ENCODE peak calls at places on chromosomes 13 and 19, in seven cellular contexts. P is EL; C is activated naive CD8-positive, alpha-beta T cell treated with anti-CD3 and anti-CD28 coated beads for 36 hours; E is H54; J is T-helper 2 cell; Q is stimulated activated CD4-positive, alpha-beta T cell treated with anti-CD3 and anti-CD28 coated beads, Interleukin-1b, Interleukin-23, amount 100 ng/mL, for 24 hours; D is heart right ventricle. A is an unnamed sample.

GRCh38 chr19:14113762-14114414 is 3.7 kb downstream of the PRKACA start:
- DNase-seq in P (no peak), C (peak; percentile 57), E (no peak), J (peak; percentile 56), Q (no peak), D (peak; percentile 54), A (peak; percentile 49)

GRCh38 chr19:4043966-4044365 is 22.7 kb downstream of the ZBTB7A start:
- DNase-seq in P (no peak), C (no peak), E (no peak), J (no peak), Q (no peak), D (no peak), A (no peak)

GRCh38 chr13:42525035-42525504 is 48.9 kb upstream of the TNFSF11 start:
- DNase-seq in P (peak; percentile 40), C (no peak), E (no peak), J (no peak), Q (no peak), D (no peak), A (no peak)

GRCh38 chr19:57558525-57558924 is 1.1 kb downstream of the ZNF550 start:
- DNase-seq in P (peak; percentile 31), C (no peak), E (no peak), J (no peak), Q (no peak), D (no peak), A (no peak)

GRCh38 chr13:43196750-43197149 is 173.4 kb downstream of the DNAJC15 start:
- DNase-seq in P (no peak), C (no peak), E (no peak), J (no peak), Q (no peak), D (no peak), A (no peak)

GRCh38 chr19:30215248-30215647 is 156.9 kb upstream of the ZNF536 start:
- DNase-seq in P (no peak), C (no peak), E (no peak), J (no peak), Q (no peak), D (no peak), A (no peak)

GRCh38 chr19:7260161-7260560 is 34.1 kb downstream of the INSR start:
- DNase-seq in P (no peak), C (no peak), E (no peak), J (no peak), Q (no peak), D (no peak), A (no peak)

GRCh38 chr19:50332264-50333038 is 3.3 kb upstream of the KCNC3 start:
- DNase-seq in P (no peak), C (no peak), E (no peak), J (no peak), Q (no peak), D (no peak), A (no peak)

GRCh38 chr13:74770361-74770760 is 636.2 kb upstream of the KLF12 start:
- DNase-seq in P (peak; percentile 86), C (no peak), E (peak; percentile 2), J (no peak), Q (no peak), D (no peak), A (no peak)

GRCh38 chr19:41373993-41374392 is 2.3 kb upstream of the TMEM91 start:
- DNase-seq in P (peak; percentile 92), C (no peak), E (peak; percentile 91), J (no peak), Q (no peak), D (peak; percentile 89), A (no peak)

GRCh38 chr13:49858183-49858856 is 65.8 kb upstream of the KPNA3 start:
- DNase-seq in P (peak; percentile 97), C (no peak), E (no peak), J (no peak), Q (no peak), D (no peak), A (no peak)

GRCh38 chr19:7258042-7258839 is 36.0 kb downstream of the INSR start:
- DNase-seq in P (no peak), C (no peak), E (no peak), J (no peak), Q (no peak), D (no peak), A (no peak)

GRCh38 chr13:30829145-30829544 is 76.9 kb upstream of the MEDAG start:
- DNase-seq in P (peak; percentile 86), C (no peak), E (peak; percentile 63), J (no peak), Q (no peak), D (no peak), A (no peak)